ENCODE peak calls at places on chromosomes 16 and 17, in ten cellular contexts. O, M, I, R, V, D, A, W, U and P are unnamed samples. For H3K9me3, the result is how much of the 10 kb centered on the place peaks cover.

GRCh38 chr17:59641799-59642484 is 22.2 kb downstream of the CLTC start:
- DNase-seq in O (no peak), M (no peak), I (no peak), R (no peak), V (no peak), D (no peak), A (no peak), W (no peak), U (no peak), P (no peak)

GRCh38 chr17:74744714-74745547 is 3.5 kb upstream of the NHERF1 start:
- DNase-seq in O (peak), M (peak), I (peak), R (peak), V (peak), D (peak), A (peak), W (peak), U (peak), P (peak)

GRCh38 chr16:79261461-79261860 is 339.1 kb downstream of the MAF start:
- DNase-seq in O (peak), M (no peak), I (peak), R (no peak), V (peak), D (no peak), A (peak), W (no peak), U (peak), P (peak)

GRCh38 chr16:51755039-51755501 is 604.0 kb upstream of the SALL1 start:
- DNase-seq in O (no peak), M (no peak), I (no peak), R (no peak), V (no peak), D (no peak), A (no peak), W (no peak), U (no peak), P (no peak)

GRCh38 chr16:19348578-19349315 is 63.2 kb downstream of the CLEC19A start:
- DNase-seq in O (no peak), M (no peak), I (no peak), R (no peak), V (no peak), D (no peak), A (no peak), W (no peak), U (peak), P (no peak)

GRCh38 chr17:46739982-46740381 is 78.5 kb downstream of the WNT3 start:
- DNase-seq in O (no peak), M (no peak), I (no peak), R (no peak), V (no peak), D (no peak), A (no peak), W (no peak), U (no peak), P (no peak)

GRCh38 chr17:3983945-3984484 is 19.8 kb upstream of the ATP2A3 start:
- DNase-seq in O (peak), M (no peak), I (no peak), R (no peak), V (no peak), D (no peak), A (no peak), W (peak), U (peak), P (no peak)

GRCh38 chr16:11742041-11742535 is 569 bp downstream of the TXNDC11 start:
- DNase-seq in O (peak), M (peak), I (peak), R (peak), V (peak), D (peak), A (peak), W (no peak), U (peak), P (peak)

GRCh38 chr17:16461606-16461866 is 30.5 kb downstream of the LRRC75A start:
- DNase-seq in O (no peak), M (no peak), I (no peak), R (no peak), V (no peak), D (no peak), A (no peak), W (no peak), U (no peak), P (no peak)

GRCh38 chr17:44346064-44346844 is 1.2 kb downstream of the GRN start:
- DNase-seq in O (no peak), M (no peak), I (no peak), R (no peak), V (no peak), D (no peak), A (no peak), W (no peak), U (peak), P (no peak)

GRCh38 chr16:66590322-66590721 is 11.1 kb downstream of the CMTM2 start:
- DNase-seq in O (no peak), M (no peak), I (no peak), R (no peak), V (no peak), D (no peak), A (no peak), W (no peak), U (no peak), P (no peak)

GRCh38 chr17:31880311-31880710 is 21.2 kb downstream of the UTP6 start:
- DNase-seq in O (no peak), M (no peak), I (no peak), R (no peak), V (no peak), D (no peak), A (no peak), W (no peak), U (no peak), P (no peak)

GRCh38 chr17:82765357-82765756 is 13.5 kb downstream of the TBCD start:
- DNase-seq in O (no peak), M (no peak), I (no peak), R (no peak), V (no peak), D (no peak), A (no peak), W (no peak), U (no peak), P (no peak)

GRCh38 chr17:46977348-46977747 is 1.7 kb downstream of the RPRML start:
- DNase-seq in O (no peak), M (no peak), I (peak), R (no peak), V (no peak), D (no peak), A (no peak), W (peak), U (peak), P (peak)

GRCh38 chr17:2233441-2233947 is 70.1 kb downstream of the SMG6 start:
- DNase-seq in O (no peak), M (no peak), I (no peak), R (no peak), V (no peak), D (no peak), A (no peak), W (peak), U (no peak), P (no peak)

GRCh38 chr17:49266233-49266632 is 35.6 kb upstream of the PHOSPHO1 start:
- DNase-seq in O (no peak), M (no peak), I (no peak), R (no peak), V (no peak), D (no peak), A (no peak), W (no peak), U (no peak), P (no peak)

GRCh38 chr17:6684460-6684783 is 28.7 kb downstream of the SLC13A5 start:
- DNase-seq in O (no peak), M (no peak), I (no peak), R (no peak), V (no peak), D (no peak), A (no peak), W (no peak), U (no peak), P (no peak)

GRCh38 chr17:6460531-6461161 is 16.4 kb downstream of the PIMREG start:
- DNase-seq in O (no peak), M (no peak), I (no peak), R (no peak), V (no peak), D (no peak), A (no peak), W (no peak), U (no peak), P (no peak)

GRCh38 chr16:29806096-29806579 is at the start of gene MAZ:
- DNase-seq in O (no peak), M (peak), I (no peak), R (no peak), V (no peak), D (peak), A (no peak), W (peak), U (no peak), P (no peak)

GRCh38 chr17:38464723-38465419 is 36.6 kb downstream of the ARHGAP23 start:
- DNase-seq in O (peak), M (peak), I (peak), R (peak), V (peak), D (no peak), A (peak), W (peak), U (no peak), P (peak)

GRCh38 chr17:2777242-2777867 is 18.9 kb upstream of the RAP1GAP2 start:
- DNase-seq in O (no peak), M (no peak), I (no peak), R (no peak), V (no peak), D (no peak), A (no peak), W (no peak), U (peak), P (no peak)

GRCh38 chr16:57953857-57954256 is 17.1 kb downstream of the CNGB1 start:
- DNase-seq in O (no peak), M (no peak), I (no peak), R (no peak), V (no peak), D (no peak), A (no peak), W (no peak), U (no peak), P (no peak)

GRCh38 chr17:17419621-17420020 is 57.2 kb upstream of the MED9 start:
- DNase-seq in O (no peak), M (peak), I (no peak), R (no peak), V (no peak), D (no peak), A (no peak), W (peak), U (no peak), P (no peak)

GRCh38 chr17:39607057-39607850 is 466 bp downstream of the NEUROD2 start:
- DNase-seq in O (no peak), M (no peak), I (no peak), R (no peak), V (no peak), D (no peak), A (no peak), W (no peak), U (peak), P (no peak)

GRCh38 chr16:48462146-48462740 is 77.0 kb upstream of the SIAH1 start:
- DNase-seq in O (no peak), M (no peak), I (no peak), R (no peak), V (no peak), D (no peak), A (no peak), W (peak), U (no peak), P (no peak)

GRCh38 chr17:55448681-55449080 is 27.0 kb upstream of the MMD start:
- DNase-seq in O (no peak), M (no peak), I (no peak), R (no peak), V (no peak), D (no peak), A (no peak), W (peak), U (no peak), P (no peak)

GRCh38 chr17:79952915-79953314 is 82.8 kb downstream of the TBC1D16 start:
- DNase-seq in O (no peak), M (peak), I (peak), R (no peak), V (no peak), D (no peak), A (no peak), W (no peak), U (no peak), P (no peak)

GRCh38 chr16:27322858-27323780 is 9.3 kb downstream of the IL4R start:
- DNase-seq in O (peak), M (peak), I (peak), R (no peak), V (no peak), D (no peak), A (no peak), W (no peak), U (no peak), P (peak)

GRCh38 chr17:29291163-29291752 is 2.7 kb downstream of the NUFIP2 start:
- DNase-seq in O (no peak), M (no peak), I (no peak), R (no peak), V (no peak), D (no peak), A (no peak), W (peak), U (no peak), P (peak)

GRCh38 chr16:59048876-59049275 is 314.8 kb upstream of the GOT2 start:
- DNase-seq in O (no peak), M (no peak), I (no peak), R (no peak), V (no peak), D (no peak), A (no peak), W (no peak), U (no peak), P (no peak)

GRCh38 chr17:75720656-75721462 is at the start of gene ITGB4:
- DNase-seq in O (peak), M (peak), I (peak), R (peak), V (peak), D (peak), A (peak), W (peak), U (peak), P (peak)

GRCh38 chr17:41835214-41835799 is 725 bp downstream of the NT5C3B start:
- DNase-seq in O (no peak), M (no peak), I (no peak), R (no peak), V (no peak), D (no peak), A (no peak), W (no peak), U (no peak), P (no peak)

GRCh38 chr16:11253009-11253994 is 2.7 kb downstream of the SOCS1 start:
- DNase-seq in O (peak), M (no peak), I (no peak), R (no peak), V (no peak), D (no peak), A (no peak), W (no peak), U (no peak), P (no peak)

GRCh38 chr17:41666336-41666680 is 22.4 kb upstream of the EIF1 start:
- DNase-seq in O (no peak), M (no peak), I (peak), R (no peak), V (peak), D (peak), A (no peak), W (peak), U (no peak), P (peak)

GRCh38 chr17:19928299-19928698 is 49.3 kb downstream of the AKAP10 start:
- DNase-seq in O (no peak), M (no peak), I (no peak), R (no peak), V (no peak), D (no peak), A (no peak), W (peak), U (no peak), P (no peak)

GRCh38 chr16:1259760-1260068 is 3.8 kb downstream of the TPSD1 start:
- DNase-seq in O (no peak), M (peak), I (no peak), R (no peak), V (no peak), D (no peak), A (no peak), W (no peak), U (no peak), P (no peak)

GRCh38 chr16:1258906-1259759 is 3.3 kb downstream of the TPSD1 start:
- DNase-seq in O (no peak), M (peak), I (no peak), R (no peak), V (no peak), D (no peak), A (no peak), W (no peak), U (no peak), P (no peak)

GRCh38 chr16:1261131-1261917 is 5.5 kb downstream of the TPSD1 start:
- DNase-seq in O (no peak), M (peak), I (no peak), R (no peak), V (no peak), D (no peak), A (no peak), W (no peak), U (peak), P (no peak)

GRCh38 chr16:1258218-1258587 is 2.3 kb downstream of the TPSD1 start:
- DNase-seq in O (no peak), M (no peak), I (no peak), R (no peak), V (no peak), D (no peak), A (no peak), W (no peak), U (no peak), P (no peak)

DNA sequence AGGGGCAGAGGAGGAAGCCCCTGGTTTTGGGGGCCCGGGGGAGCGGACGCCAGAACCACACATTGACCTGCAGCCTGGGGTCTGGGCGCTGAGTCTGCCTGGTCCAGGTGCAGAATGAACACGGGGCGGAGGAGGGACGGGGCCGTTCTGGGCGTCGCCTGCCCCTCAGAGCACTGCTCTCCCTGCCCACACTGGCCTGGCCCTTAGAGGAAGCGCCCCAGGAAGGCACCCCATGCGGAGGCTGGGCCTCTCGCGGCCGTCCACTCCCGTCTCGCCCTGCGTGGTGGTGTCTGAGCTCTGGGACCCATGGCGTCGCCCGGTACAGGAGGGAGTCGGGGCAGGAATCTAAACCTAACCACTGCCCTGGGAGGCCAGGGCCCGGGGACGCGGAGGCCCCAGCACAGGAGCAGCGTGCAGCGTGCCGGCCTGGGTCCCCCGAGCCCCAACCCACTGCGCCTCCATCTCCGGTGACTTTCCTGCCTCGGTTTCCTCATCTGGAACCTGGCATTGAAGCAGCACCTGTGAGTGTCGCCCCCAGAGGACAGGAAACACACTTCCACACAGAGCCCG is 4.3 kb downstream of the TPSD1 start:
- DNase-seq in O (no peak), M (no peak), I (no peak), R (no peak), V (no peak), D (no peak), A (no peak), W (no peak), U (no peak), P (no peak)
- TF ChIP-seq CTCF in O (no peak), M (no peak), I (no peak), R (no peak), V (no peak), D (no peak), A (no peak), W (no peak), U (no peak), P (no peak)

GRCh38 chr16:68733570-68733969 is 3.5 kb upstream of the CDH1 start:
- DNase-seq in O (no peak), M (no peak), I (no peak), R (no peak), V (no peak), D (no peak), A (no peak), W (no peak), U (no peak), P (no peak)
- H3K27ac ChIP-seq in O (no peak), M (no peak), I (no peak), R (no peak), V (no peak), D (no peak), A (no peak), W (no peak), U (no peak), P (no peak)

GRCh38 chr17:5100832-5101231 is 10.8 kb downstream of the ZNF232 start:
- DNase-seq in O (no peak), M (no peak), I (no peak), R (no peak), V (no peak), D (no peak), A (no peak), W (no peak), U (no peak), P (no peak)
- H3K9me3 ChIP-seq in O (under half), M (under half), I (under half), R (under half), V (under half), D (under half), A (under half), W (under half), U (under half), P (under half)

DNA sequence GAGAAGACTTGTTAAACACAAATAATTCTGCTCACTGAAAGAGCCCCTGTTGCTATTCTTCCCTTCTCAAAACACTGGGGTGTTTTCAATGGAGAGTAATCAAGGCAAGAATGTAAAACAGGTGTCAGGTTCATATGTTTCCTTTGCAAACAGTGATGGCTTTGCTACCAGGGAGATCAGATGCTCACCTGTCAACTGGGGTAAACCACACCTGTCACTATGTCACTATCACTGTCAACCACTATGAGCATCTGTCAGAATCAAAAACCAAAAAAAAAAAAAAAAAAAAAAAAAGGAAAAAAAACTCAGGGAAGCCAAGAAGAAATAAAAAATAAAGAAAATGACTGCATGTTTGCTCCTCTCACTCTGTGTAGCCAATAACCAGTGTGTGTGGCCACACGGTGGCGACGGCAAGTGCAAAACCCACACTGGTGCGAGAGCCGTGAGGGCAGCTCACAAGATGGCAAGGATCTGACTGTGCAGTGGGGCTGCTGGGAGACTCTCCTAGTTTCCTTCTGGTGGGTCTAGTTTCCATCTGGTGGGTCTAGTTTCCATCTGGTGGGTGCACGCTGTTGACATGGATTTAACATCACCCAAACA is 22.7 kb downstream of the USP22 start:
- DNase-seq in O (no peak), M (no peak), I (no peak), R (no peak), V (no peak), D (peak), A (no peak), W (peak), U (no peak), P (no peak)
- TF ChIP-seq CTCF in O (no peak), M (peak), I (peak), R (no peak), V (peak), D (no peak), A (no peak), W (peak), U (peak), P (no peak)